ENCODE peak calls at places on chromosomes 4 and X, in nine cellular contexts. F, D, V, M, S, K, W, G and T are unnamed samples.

GRCh38 chrX:53440631-53441517 is 6.7 kb upstream of the HSD17B10 start:
- DNase-seq in F (peak), D (peak), V (peak), M (peak), S (peak), K (peak), W (peak), G (peak), T (peak)

GRCh38 chr4:110510282-110510681 is 34.3 kb downstream of the ENPEP start:
- DNase-seq in F (no peak), D (no peak), V (no peak), M (no peak), S (no peak), K (no peak), W (no peak), G (no peak), T (no peak)

GRCh38 chr4:168486961-168487820 is 6.9 kb upstream of the DDX60L start:
- DNase-seq in F (no peak), D (no peak), V (no peak), M (no peak), S (peak), K (no peak), W (no peak), G (no peak), T (no peak)

GRCh38 chrX:138745215-138745614 is 33.7 kb upstream of the FGF13 start:
- DNase-seq in F (peak), D (no peak), V (no peak), M (no peak), S (peak), K (no peak), W (no peak), G (no peak), T (no peak)

GRCh38 chrX:65745992-65746391 is 78.5 kb downstream of the MSN start:
- DNase-seq in F (peak), D (no peak), V (no peak), M (no peak), S (peak), K (no peak), W (no peak), G (no peak), T (no peak)

GRCh38 chr4:155666701-155667537 is at the start of gene GUCY1A1:
- DNase-seq in F (peak), D (no peak), V (peak), M (peak), S (no peak), K (peak), W (peak), G (peak), T (peak)

GRCh38 chr4:103095080-103095479 is 4.6 kb downstream of the BDH2 start:
- DNase-seq in F (no peak), D (no peak), V (no peak), M (no peak), S (no peak), K (no peak), W (no peak), G (no peak), T (no peak)

GRCh38 chrX:7965436-7965835 is 38.2 kb upstream of the PNPLA4 start:
- DNase-seq in F (no peak), D (no peak), V (no peak), M (no peak), S (no peak), K (no peak), W (no peak), G (no peak), T (no peak)

GRCh38 chr4:169248645-169249044 is 22.1 kb downstream of the SH3RF1 start:
- DNase-seq in F (no peak), D (no peak), V (no peak), M (no peak), S (no peak), K (no peak), W (no peak), G (no peak), T (no peak)

GRCh38 chrX:125101971-125102750 is 217.5 kb upstream of the TEX13C start:
- DNase-seq in F (no peak), D (no peak), V (no peak), M (no peak), S (no peak), K (no peak), W (no peak), G (no peak), T (no peak)

GRCh38 chrX:56564921-56565861 is 1.8 kb downstream of the UBQLN2 start:
- DNase-seq in F (peak), D (no peak), V (no peak), M (no peak), S (no peak), K (no peak), W (no peak), G (no peak), T (no peak)

GRCh38 chr4:52914051-52914605 is 52.0 kb downstream of the RASL11B start:
- DNase-seq in F (no peak), D (no peak), V (no peak), M (no peak), S (peak), K (no peak), W (no peak), G (no peak), T (no peak)

GRCh38 chrX:11952176-11952720 is 186.0 kb upstream of the FRMPD4 start:
- DNase-seq in F (no peak), D (no peak), V (no peak), M (no peak), S (no peak), K (no peak), W (no peak), G (no peak), T (peak)

GRCh38 chrX:9374537-9374936 is 90.3 kb upstream of the TBL1X start:
- DNase-seq in F (no peak), D (no peak), V (no peak), M (no peak), S (peak), K (peak), W (no peak), G (no peak), T (no peak)

GRCh38 chr4:24856586-24856985 is 56.3 kb downstream of the CCDC149 start:
- DNase-seq in F (peak), D (no peak), V (no peak), M (peak), S (peak), K (no peak), W (no peak), G (no peak), T (no peak)

GRCh38 chrX:104195489-104196084 is 29.3 kb downstream of the FAM199X start:
- DNase-seq in F (peak), D (no peak), V (no peak), M (no peak), S (peak), K (no peak), W (no peak), G (no peak), T (no peak)

GRCh38 chrX:1524874-1525582 is 12.0 kb downstream of the P2RY8 start:
- DNase-seq in F (no peak), D (no peak), V (no peak), M (no peak), S (no peak), K (no peak), W (no peak), G (peak), T (no peak)

GRCh38 chrX:65537229-65537628 is 2.6 kb upstream of the LAS1L start:
- DNase-seq in F (no peak), D (no peak), V (no peak), M (no peak), S (no peak), K (no peak), W (no peak), G (no peak), T (no peak)

GRCh38 chr4:140789752-140790151 is 33.6 kb upstream of the TBC1D9 start:
- DNase-seq in F (no peak), D (no peak), V (no peak), M (no peak), S (peak), K (no peak), W (no peak), G (no peak), T (no peak)

GRCh38 chrX:3044196-3044595 is 2.9 kb downstream of the ARSF start:
- DNase-seq in F (no peak), D (no peak), V (no peak), M (no peak), S (no peak), K (no peak), W (no peak), G (no peak), T (no peak)

GRCh38 chr4:152539556-152540292 is 3.8 kb upstream of the FBXW7 start:
- DNase-seq in F (peak), D (no peak), V (no peak), M (no peak), S (no peak), K (no peak), W (peak), G (no peak), T (no peak)

GRCh38 chrX:17608898-17609297 is 128.4 kb upstream of the SCML1 start:
- DNase-seq in F (no peak), D (no peak), V (no peak), M (no peak), S (peak), K (no peak), W (no peak), G (no peak), T (no peak)

GRCh38 chr4:137694138-137694537 is 161.8 kb upstream of the PCDH18 start:
- DNase-seq in F (no peak), D (no peak), V (no peak), M (peak), S (peak), K (no peak), W (no peak), G (no peak), T (peak)

GRCh38 chr4:54742636-54743399 is 85.1 kb downstream of the KIT start:
- DNase-seq in F (no peak), D (no peak), V (no peak), M (no peak), S (no peak), K (no peak), W (no peak), G (no peak), T (no peak)

GRCh38 chr4:113738251-113738650 is 23.3 kb downstream of the CAMK2D start:
- DNase-seq in F (no peak), D (no peak), V (no peak), M (no peak), S (peak), K (no peak), W (no peak), G (no peak), T (no peak)

GRCh38 chrX:3638280-3638873 is 75.1 kb downstream of the PRKX start:
- DNase-seq in F (peak), D (no peak), V (no peak), M (no peak), S (peak), K (peak), W (no peak), G (no peak), T (no peak)

GRCh38 chr4:173535932-173536331 is 5.9 kb upstream of the HAND2 start:
- DNase-seq in F (no peak), D (no peak), V (no peak), M (no peak), S (no peak), K (no peak), W (no peak), G (no peak), T (no peak)

GRCh38 chr4:120026853-120027252 is 39.8 kb downstream of the MAD2L1 start:
- DNase-seq in F (no peak), D (no peak), V (no peak), M (no peak), S (no peak), K (no peak), W (no peak), G (no peak), T (no peak)

GRCh38 chr4:112173593-112174559 is 28.6 kb downstream of the FAM241A start:
- DNase-seq in F (no peak), D (no peak), V (peak), M (no peak), S (no peak), K (peak), W (no peak), G (no peak), T (no peak)

GRCh38 chrX:150731795-150732194 is 38.6 kb downstream of the MTMR1 start:
- DNase-seq in F (no peak), D (no peak), V (no peak), M (no peak), S (peak), K (no peak), W (no peak), G (no peak), T (no peak)

GRCh38 chrX:12439396-12439795 is 301.1 kb downstream of the FRMPD4 start:
- DNase-seq in F (no peak), D (no peak), V (no peak), M (no peak), S (no peak), K (no peak), W (no peak), G (no peak), T (no peak)

GRCh38 chr4:82419451-82419850 is 10.8 kb downstream of the HNRNPDL start:
- DNase-seq in F (no peak), D (no peak), V (no peak), M (no peak), S (no peak), K (no peak), W (no peak), G (no peak), T (no peak)

GRCh38 chrX:118595501-118596042 is 100.0 kb downstream of the DOCK11 start:
- DNase-seq in F (no peak), D (no peak), V (no peak), M (no peak), S (no peak), K (no peak), W (no peak), G (no peak), T (no peak)

GRCh38 chr4:88619973-88620372 is 27.7 kb downstream of the HERC3 start:
- DNase-seq in F (no peak), D (no peak), V (no peak), M (no peak), S (peak), K (no peak), W (no peak), G (no peak), T (no peak)

GRCh38 chr4:88618782-88619485 is 26.7 kb downstream of the HERC3 start:
- DNase-seq in F (no peak), D (no peak), V (no peak), M (no peak), S (no peak), K (no peak), W (no peak), G (no peak), T (no peak)

GRCh38 chr4:88613417-88613875 is 21.2 kb downstream of the HERC3 start:
- DNase-seq in F (peak), D (peak), V (no peak), M (no peak), S (no peak), K (no peak), W (no peak), G (no peak), T (no peak)

GRCh38 chr4:88614058-88614457 is 21.8 kb downstream of the HERC3 start:
- DNase-seq in F (no peak), D (no peak), V (no peak), M (no peak), S (no peak), K (no peak), W (no peak), G (no peak), T (no peak)

DNA sequence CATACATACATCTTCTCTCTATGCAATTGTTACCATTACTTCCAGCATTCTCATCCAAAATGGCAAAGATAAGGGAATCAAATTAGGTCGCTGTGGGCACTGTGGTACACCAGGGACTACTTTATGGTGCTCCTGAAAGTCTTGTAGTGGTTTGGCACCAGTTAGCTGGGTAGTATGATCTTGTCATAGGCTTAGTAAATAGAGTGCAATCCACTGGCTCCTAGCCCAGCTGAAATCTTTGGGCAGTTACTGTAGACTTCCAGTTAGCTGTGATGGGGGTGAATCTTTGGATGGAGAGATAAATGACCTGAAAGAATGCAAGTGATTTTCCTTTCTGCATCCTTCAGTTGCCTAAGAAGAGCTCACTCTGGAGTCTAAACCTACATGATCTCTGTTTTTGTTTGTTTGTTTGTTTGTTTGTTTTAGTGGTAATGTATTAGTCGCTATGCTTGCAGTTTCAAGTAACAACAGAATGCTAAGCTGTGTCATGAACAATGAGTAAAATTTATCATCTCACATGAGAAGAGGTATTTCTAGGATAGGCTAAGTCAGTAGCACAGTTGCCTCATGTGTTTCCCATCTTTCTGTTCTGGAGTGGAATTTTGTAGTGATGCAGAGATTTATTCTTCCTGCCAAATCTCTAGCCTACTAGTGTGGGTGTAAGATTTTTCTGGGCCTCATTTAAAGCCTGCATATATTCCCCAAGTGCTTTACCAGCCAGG is 24.2 kb downstream of the HERC3 start:
- DNase-seq in F (no peak), D (no peak), V (peak), M (peak), S (peak), K (no peak), W (no peak), G (no peak), T (no peak)
- H3K27ac ChIP-seq in F (no peak), D (no peak), V (peak), M (no peak), S (peak), K (no peak), W (no peak), G (no peak), T (peak)

GRCh38 chr4:186587416-186588018 is 32.1 kb upstream of the MTNR1A start:
- DNase-seq in F (peak), D (peak), V (peak), M (peak), S (peak), K (peak), W (peak), G (peak), T (peak)
- TF ChIP-seq CTCF in F (peak), D (peak), V (peak), M (peak), S (peak), K (no peak), W (peak), G (peak), T (peak)

GRCh38 chr4:101184668-101185067 is 162.7 kb downstream of the PPP3CA start:
- DNase-seq in F (no peak), D (no peak), V (no peak), M (no peak), S (no peak), K (no peak), W (no peak), G (no peak), T (no peak)
- H3K27ac ChIP-seq in F (no peak), D (no peak), V (no peak), M (no peak), S (no peak), K (no peak), W (no peak), G (no peak), T (no peak)

GRCh38 chr4:77728420-77728819 is 90.7 kb downstream of the CNOT6L start:
- DNase-seq in F (peak), D (no peak), V (no peak), M (no peak), S (no peak), K (no peak), W (no peak), G (no peak), T (no peak)
- TF ChIP-seq CTCF in F (no peak), D (peak), V (no peak), M (no peak), S (no peak), K (no peak), W (no peak), G (no peak), T (no peak)

DNA sequence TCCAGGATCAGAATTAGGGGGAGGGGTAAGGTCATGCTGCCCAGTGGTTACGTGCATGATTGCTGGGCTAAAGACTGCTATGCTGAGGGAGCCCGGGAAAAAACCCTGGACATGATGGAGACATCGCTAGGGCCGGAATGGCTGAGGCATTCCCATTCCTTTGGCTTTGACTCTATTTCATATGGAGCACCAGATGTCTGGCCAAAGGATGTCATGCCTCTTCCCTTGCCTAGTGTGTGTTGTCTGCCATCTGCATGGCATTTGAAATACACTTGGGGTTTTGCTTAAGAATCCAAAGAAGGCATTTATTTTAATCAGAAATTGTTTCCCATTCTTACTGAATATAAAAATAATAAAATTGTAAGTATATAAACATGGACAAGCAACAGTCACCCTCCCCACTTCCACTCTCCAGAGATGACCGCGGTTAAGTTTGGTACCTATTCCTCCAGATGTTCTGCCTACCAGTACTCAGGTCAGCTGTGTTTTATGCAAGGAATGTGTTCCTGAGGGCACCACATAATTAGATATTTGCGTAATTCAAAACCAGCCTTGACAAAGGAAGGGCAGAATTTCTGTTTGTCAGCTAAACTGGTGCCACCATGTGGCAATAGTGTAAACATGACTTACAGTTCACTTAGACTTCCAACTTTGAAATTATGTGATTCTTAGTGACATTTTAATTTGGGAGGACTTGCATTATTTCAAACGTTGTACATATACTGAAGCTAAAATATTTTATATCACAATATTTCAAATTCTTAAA is 105.9 kb downstream of the CT47B1 start:
- DNase-seq in F (peak), D (no peak), V (no peak), M (no peak), S (peak), K (no peak), W (no peak), G (no peak), T (no peak)
- H3K27ac ChIP-seq in F (no peak), D (no peak), V (no peak), M (no peak), S (no peak), K (no peak), W (no peak), G (no peak), T (peak)

DNA sequence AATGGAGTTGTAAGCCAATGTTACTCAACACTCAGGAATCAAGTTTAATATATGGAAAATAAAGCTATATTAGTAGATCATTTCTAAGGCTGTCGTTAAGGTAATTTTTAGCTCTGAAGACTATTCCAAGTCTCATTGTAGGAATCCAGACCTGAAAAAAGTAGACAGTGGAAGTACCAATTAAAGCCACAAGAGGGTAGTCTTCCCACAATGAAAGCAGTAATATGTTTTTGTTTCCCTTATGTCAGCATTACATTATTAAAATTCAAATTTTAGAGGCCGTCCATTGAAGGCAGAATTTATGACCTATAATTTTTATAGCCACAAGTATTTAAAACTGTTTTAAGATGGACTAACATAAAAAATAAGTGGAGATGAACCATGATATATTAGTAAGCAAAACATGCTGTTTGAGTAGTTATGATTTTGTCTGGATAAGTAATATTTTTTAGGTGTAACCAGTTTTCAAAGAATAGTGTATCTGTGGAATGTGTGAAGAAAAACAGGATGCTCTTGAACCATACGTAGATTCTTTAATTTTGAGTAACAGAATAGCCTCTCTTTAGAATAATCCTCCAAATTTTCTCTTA is 372.6 kb upstream of the TECRL start:
- DNase-seq in F (peak), D (no peak), V (no peak), M (no peak), S (peak), K (no peak), W (no peak), G (no peak), T (no peak)
- TF ChIP-seq CTCF in F (peak), D (peak), V (peak), M (peak), S (peak), K (no peak), W (peak), G (peak), T (peak)

DNA sequence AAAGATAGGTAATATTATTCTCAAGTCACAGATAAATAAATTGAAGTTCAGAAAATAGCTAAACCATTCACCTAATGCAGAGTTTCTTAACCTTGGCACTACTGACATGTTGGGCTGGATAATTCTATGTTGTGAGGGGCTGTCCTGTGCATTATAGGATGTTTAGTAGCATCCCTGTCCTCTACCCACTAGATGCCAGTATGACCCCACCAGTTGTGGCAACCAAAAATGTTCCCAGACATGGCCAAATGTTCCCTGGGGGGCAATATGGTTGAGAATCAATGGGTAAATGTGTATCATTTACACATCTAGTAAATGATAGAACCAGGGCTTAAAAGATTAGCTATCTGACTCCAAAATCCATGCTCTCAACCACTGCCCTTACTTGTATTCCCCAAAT is 140.9 kb downstream of the COL4A6 start:
- DNase-seq in F (no peak), D (no peak), V (no peak), M (no peak), S (no peak), K (no peak), W (no peak), G (no peak), T (no peak)
- H3K27ac ChIP-seq in F (no peak), D (no peak), V (no peak), M (no peak), S (no peak), K (no peak), W (no peak), G (no peak), T (no peak)